ENCODE peak calls at places on chromosome 12, in seven cellular contexts. P is tibial artery, S is brain microvascular endothelial cell, Q is upper lobe of right lung, A is heart right ventricle, G is stomach, T is IMR-90. E is an unnamed sample.

GRCh38 chr12:13980548-13981295 is 680 bp downstream of the GRIN2B start:
- DNase-seq in Q (no peak), S (no peak), A (no peak), T (no peak), P (no peak), G (no peak), E (no peak)

GRCh38 chr12:97535582-97535981 is 73.0 kb downstream of the RMST start:
- DNase-seq in T (no peak), S (no peak), G (no peak), A (no peak), Q (no peak), P (no peak), E (no peak)

GRCh38 chr12:44654641-44655625 is 221.2 kb downstream of the NELL2 start:
- DNase-seq in G (no peak), S (no peak), T (no peak), P (no peak), Q (no peak), A (no peak), E (peak; percentile 58)

GRCh38 chr12:47095446-47096236 is 15.9 kb upstream of the AMIGO2 start:
- DNase-seq in P (no peak), S (peak; percentile 89), G (no peak), Q (no peak), T (peak; percentile 95), A (no peak), E (no peak)

GRCh38 chr12:39368891-39369290 is 74.0 kb downstream of the KIF21A start:
- DNase-seq in T (no peak), A (no peak), S (no peak), Q (no peak), P (no peak), G (no peak), E (no peak)

GRCh38 chr12:18084080-18084479 is 5.9 kb downstream of the RERGL start:
- DNase-seq in S (no peak), A (no peak), P (no peak), T (no peak), Q (no peak), G (no peak), E (no peak)

GRCh38 chr12:20641127-20641526 is 54.0 kb upstream of the SLCO1C1 start:
- DNase-seq in G (no peak), P (no peak), S (no peak), A (no peak), T (no peak), Q (no peak), E (no peak)

GRCh38 chr12:38175538-38175937 is 141.0 kb upstream of the ALG10B start:
- DNase-seq in A (no peak), G (no peak), T (no peak), P (no peak), Q (no peak), S (no peak), E (no peak)

GRCh38 chr12:7915911-7916403 is 20.0 kb downstream of the SLC2A3 start:
- DNase-seq in S (no peak), T (no peak), A (no peak), G (no peak), P (no peak), Q (no peak), E (no peak)

GRCh38 chr12:91603060-91603459 is 420.4 kb upstream of the DCN start:
- DNase-seq in T (no peak), P (no peak), S (no peak), G (no peak), Q (no peak), A (no peak), E (no peak)

GRCh38 chr12:2673966-2674810 is 120.6 kb upstream of the FKBP4 start:
- DNase-seq in S (no peak), P (no peak), Q (no peak), A (no peak), T (no peak), G (peak; percentile 10), E (peak; percentile 4)

GRCh38 chr12:98644433-98644711 is 216 bp downstream of the IKBIP start:
- DNase-seq in A (no peak), S (no peak), T (no peak), Q (no peak), P (no peak), G (peak; percentile 28), E (no peak)

GRCh38 chr12:39971348-39971747 is 134.5 kb downstream of the SLC2A13 start:
- DNase-seq in T (no peak), Q (no peak), P (no peak), G (no peak), S (no peak), A (no peak), E (no peak)

GRCh38 chr12:125017801-125018200 is 24.4 kb downstream of the BRI3BP start:
- DNase-seq in Q (no peak), S (no peak), P (no peak), A (no peak), T (no peak), G (no peak), E (no peak)

GRCh38 chr12:32836710-32837109 is 59.9 kb downstream of the PKP2 start:
- DNase-seq in Q (no peak), P (no peak), G (no peak), S (no peak), A (no peak), T (no peak), E (no peak)

GRCh38 chr12:30753233-30753632 is 1.5 kb downstream of the CAPRIN2 start:
- DNase-seq in Q (no peak), A (no peak), P (no peak), G (no peak), T (peak; percentile 39), S (peak; percentile 40), E (peak; percentile 60)

GRCh38 chr12:38586652-38587219 is 270.2 kb downstream of the ALG10B start:
- DNase-seq in G (no peak), T (no peak), A (no peak), S (no peak), Q (no peak), P (no peak), E (no peak)

GRCh38 chr12:86081798-86082197 is 174.4 kb downstream of the MGAT4C start:
- DNase-seq in G (no peak), P (no peak), A (no peak), T (no peak), Q (no peak), S (no peak), E (no peak)

GRCh38 chr12:91926810-91927209 is 218.8 kb downstream of the BTG1 start:
- DNase-seq in Q (no peak), P (no peak), A (no peak), G (no peak), S (no peak), T (peak; percentile 90), E (no peak)

GRCh38 chr12:96487214-96487613 is 2.2 kb upstream of the CFAP54 start:
- DNase-seq in G (no peak), P (no peak), A (no peak), Q (no peak), T (peak; percentile 88), S (peak; percentile 48), E (no peak)

GRCh38 chr12:128259556-128260070 is 7.4 kb upstream of the TMEM132C start:
- DNase-seq in G (no peak), Q (no peak), A (no peak), P (no peak), T (no peak), S (peak; percentile 11), E (peak; percentile 33)

GRCh38 chr12:51377099-51377984 is 13.9 kb downstream of the GALNT6 start:
- DNase-seq in S (no peak), Q (no peak), P (no peak), T (no peak), G (no peak), A (no peak), E (no peak)

GRCh38 chr12:133202493-133203343 is 21.4 kb downstream of the ZNF268 start:
- DNase-seq in Q (no peak), T (no peak), P (no peak), S (no peak), G (no peak), A (no peak), E (peak; percentile 17)

GRCh38 chr12:120010661-120011230 is 21.7 kb downstream of the BICDL1 start:
- DNase-seq in S (no peak), P (no peak), T (no peak), Q (no peak), A (no peak), G (no peak), E (no peak)

GRCh38 chr12:6852651-6853354 is 853 bp downstream of the USP5 start:
- DNase-seq in Q (no peak), P (peak; percentile 89), T (peak; percentile 79), G (peak; percentile 32), A (no peak), S (peak; percentile 44), E (peak; percentile 52)

GRCh38 chr12:90407841-90408240 is 547.1 kb downstream of the CCER1 start:
- DNase-seq in A (no peak), T (no peak), P (no peak), S (no peak), G (no peak), Q (no peak), E (no peak)
- TF ChIP-seq CTCF in A (no peak), T (no peak), P (no peak), S (peak; percentile 10), G (no peak), Q (no peak), E (peak; percentile 28)

GRCh38 chr12:65832217-65832616 is 7.9 kb downstream of the HMGA2 start:
- DNase-seq in A (no peak), T (no peak), S (no peak), P (no peak), G (no peak), Q (no peak), E (no peak)
- H3K36me3 ChIP-seq in A (no peaks in the 10 kb centered on the region), T (peaks cover 9% of the 10 kb centered on the region), S (peaks cover 70% of the 10 kb centered on the region), P (no peaks in the 10 kb centered on the region), G (no peaks in the 10 kb centered on the region), Q (no peaks in the 10 kb centered on the region), E (no peaks in the 10 kb centered on the region)

DNA sequence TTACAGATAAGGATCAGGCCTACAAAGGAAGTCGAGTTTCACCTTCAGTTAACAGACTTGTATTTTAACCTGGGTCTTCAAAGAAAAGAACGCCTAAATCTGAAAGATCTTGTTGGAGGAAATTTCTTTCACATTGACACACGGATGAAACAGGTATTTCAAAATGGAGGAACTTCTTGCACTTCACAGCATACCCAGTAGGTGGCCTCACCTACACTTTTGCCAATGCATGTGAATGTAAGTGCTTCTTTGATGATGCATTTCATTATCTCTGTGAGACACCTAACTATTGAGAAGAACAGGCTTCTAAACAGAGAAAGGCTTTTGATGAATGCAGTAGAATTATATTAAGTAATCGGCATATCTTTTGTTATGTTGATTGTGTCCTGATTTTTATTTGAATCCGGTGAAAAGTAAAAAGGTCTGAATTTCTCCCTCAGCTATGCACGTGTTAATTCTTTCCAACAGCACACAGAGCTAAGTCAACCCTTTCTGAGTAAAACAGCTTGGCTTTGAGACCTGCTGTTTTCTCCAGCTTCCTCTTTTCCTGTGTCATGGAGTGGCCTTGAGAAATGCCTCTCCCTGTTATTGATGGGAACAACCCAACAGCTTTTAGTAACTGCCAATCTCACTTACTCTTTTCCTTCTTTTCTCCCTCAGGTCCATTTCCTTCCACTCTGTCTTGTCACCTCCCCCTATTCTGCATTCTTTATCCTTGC is 399.0 kb downstream of the NAV3 start:
- DNase-seq in T (peak; percentile 52), P (no peak), S (peak; percentile 58), Q (no peak), A (no peak), G (no peak), E (peak; percentile 60)
- TF ChIP-seq CTCF in T (peak; percentile 59), P (no peak), S (peak; percentile 78), Q (peak; percentile 45), A (peak; percentile 47), G (no peak), E (peak; percentile 90)

DNA sequence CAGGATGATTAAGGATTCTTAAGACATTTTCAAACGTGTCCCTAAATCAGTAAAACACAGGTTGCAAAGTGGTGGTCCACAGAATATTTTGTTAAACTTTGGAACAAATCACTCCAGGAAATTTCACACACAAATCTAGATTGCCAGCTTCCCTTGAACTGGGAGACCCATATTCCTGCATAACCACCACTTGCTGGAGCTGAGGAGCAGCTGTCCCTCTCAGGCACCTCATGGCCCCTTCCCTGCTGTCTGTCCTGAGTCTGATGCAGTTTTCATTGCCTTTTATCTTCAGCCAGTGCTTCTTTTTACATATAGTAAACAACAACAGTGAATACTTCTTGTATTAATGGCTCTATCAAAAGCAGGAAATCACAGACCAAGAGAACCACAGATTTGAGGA is 289.3 kb downstream of the MED13L start:
- DNase-seq in Q (no peak), P (no peak), T (no peak), G (no peak), S (no peak), A (no peak), E (no peak)
- H3K36me3 ChIP-seq in Q (peaks cover 72% of the 10 kb centered on the region), P (peaks cover 65% of the 10 kb centered on the region), T (peaks cover 25% of the 10 kb centered on the region), G (peaks cover 16% of the 10 kb centered on the region), S (peaks cover 28% of the 10 kb centered on the region), A (peaks cover 6% of the 10 kb centered on the region), E (peaks cover 5% of the 10 kb centered on the region)